ENCODE peak calls at places on chromosomes 11 and 22, in ten cellular contexts. One of them, this sample, is unnamed.

GRCh38 chr11:77407613-77408012 is 66.3 kb downstream of the PAK1 start:
- DNase-seq in spleen: no peak
- DNase-seq in right atrium auricular region: no peak
- DNase-seq in prostate gland: peak; percentile 80
- DNase-seq in small intestine: peak; percentile 97
- DNase-seq in endodermal cell: no peak
- DNase-seq in cardiac muscle cell: peak; percentile 11
- DNase-seq in GM12878: no peak
- DNase-seq in PC-9: peak; percentile 86
- DNase-seq in Karpas-422: no peak
- DNase-seq in this sample: no peak

GRCh38 chr11:111733655-111734088 is 32.5 kb downstream of the PPP2R1B start:
- DNase-seq in spleen: peak; percentile 64
- DNase-seq in right atrium auricular region: no peak
- DNase-seq in prostate gland: no peak
- DNase-seq in small intestine: no peak
- DNase-seq in endodermal cell: peak; percentile 53
- DNase-seq in cardiac muscle cell: no peak
- DNase-seq in GM12878: no peak
- DNase-seq in PC-9: no peak
- DNase-seq in Karpas-422: peak; percentile 74
- DNase-seq in this sample: no peak

GRCh38 chr22:36198936-36199616 is 2.5 kb downstream of the APOL4 start:
- DNase-seq in spleen: no peak
- DNase-seq in right atrium auricular region: no peak
- DNase-seq in prostate gland: no peak
- DNase-seq in small intestine: no peak
- DNase-seq in endodermal cell: peak; percentile 39
- DNase-seq in cardiac muscle cell: peak; percentile 30
- DNase-seq in GM12878: no peak
- DNase-seq in PC-9: peak; percentile 41
- DNase-seq in Karpas-422: no peak
- DNase-seq in this sample: no peak

GRCh38 chr22:47194476-47195155 is 432.2 kb downstream of the TBC1D22A start:
- DNase-seq in spleen: peak; percentile 52
- DNase-seq in right atrium auricular region: peak; percentile 44
- DNase-seq in prostate gland: no peak
- DNase-seq in small intestine: no peak
- DNase-seq in endodermal cell: peak; percentile 19
- DNase-seq in cardiac muscle cell: no peak
- DNase-seq in GM12878: no peak
- DNase-seq in PC-9: no peak
- DNase-seq in Karpas-422: no peak
- DNase-seq in this sample: peak; percentile 10

GRCh38 chr11:30635401-30635989 is 49.3 kb upstream of the MPPED2 start:
- DNase-seq in spleen: no peak
- DNase-seq in right atrium auricular region: no peak
- DNase-seq in prostate gland: no peak
- DNase-seq in small intestine: no peak
- DNase-seq in endodermal cell: peak; percentile 88
- DNase-seq in cardiac muscle cell: peak; percentile 88
- DNase-seq in GM12878: no peak
- DNase-seq in PC-9: no peak
- DNase-seq in Karpas-422: no peak
- DNase-seq in this sample: no peak

GRCh38 chr11:76615950-76616349 is 54.6 kb downstream of the LRRC32 start:
- DNase-seq in spleen: peak; percentile 58
- DNase-seq in right atrium auricular region: peak; percentile 89
- DNase-seq in prostate gland: peak; percentile 43
- DNase-seq in small intestine: no peak
- DNase-seq in endodermal cell: peak; percentile 33
- DNase-seq in cardiac muscle cell: no peak
- DNase-seq in GM12878: no peak
- DNase-seq in PC-9: no peak
- DNase-seq in Karpas-422: no peak
- DNase-seq in this sample: no peak

GRCh38 chr11:119845305-119845704 is 116.3 kb upstream of the NECTIN1 start:
- DNase-seq in spleen: no peak
- DNase-seq in right atrium auricular region: no peak
- DNase-seq in prostate gland: no peak
- DNase-seq in small intestine: no peak
- DNase-seq in endodermal cell: no peak
- DNase-seq in cardiac muscle cell: no peak
- DNase-seq in GM12878: no peak
- DNase-seq in PC-9: no peak
- DNase-seq in Karpas-422: no peak
- DNase-seq in this sample: no peak

GRCh38 chr11:73394416-73395296 is 18.5 kb downstream of the RELT start:
- DNase-seq in spleen: peak; percentile 73
- DNase-seq in right atrium auricular region: no peak
- DNase-seq in prostate gland: no peak
- DNase-seq in small intestine: no peak
- DNase-seq in endodermal cell: peak; percentile 39
- DNase-seq in cardiac muscle cell: no peak
- DNase-seq in GM12878: no peak
- DNase-seq in PC-9: no peak
- DNase-seq in Karpas-422: no peak
- DNase-seq in this sample: no peak

GRCh38 chr11:110251837-110252236 is 44.6 kb downstream of the RDX start:
- DNase-seq in spleen: no peak
- DNase-seq in right atrium auricular region: no peak
- DNase-seq in prostate gland: no peak
- DNase-seq in small intestine: peak; percentile 1
- DNase-seq in endodermal cell: no peak
- DNase-seq in cardiac muscle cell: no peak
- DNase-seq in GM12878: no peak
- DNase-seq in PC-9: peak; percentile 95
- DNase-seq in Karpas-422: no peak
- DNase-seq in this sample: no peak

GRCh38 chr22:31861226-31861840 is 83.0 kb upstream of the YWHAH start:
- DNase-seq in spleen: no peak
- DNase-seq in right atrium auricular region: no peak
- DNase-seq in prostate gland: no peak
- DNase-seq in small intestine: no peak
- DNase-seq in endodermal cell: no peak
- DNase-seq in cardiac muscle cell: no peak
- DNase-seq in GM12878: no peak
- DNase-seq in PC-9: no peak
- DNase-seq in Karpas-422: no peak
- DNase-seq in this sample: no peak

GRCh38 chr11:31958086-31958735 is 132.7 kb upstream of the RCN1 start:
- DNase-seq in spleen: peak; percentile 80
- DNase-seq in right atrium auricular region: peak; percentile 66
- DNase-seq in prostate gland: no peak
- DNase-seq in small intestine: peak; percentile 30
- DNase-seq in endodermal cell: peak; percentile 96
- DNase-seq in cardiac muscle cell: peak; percentile 75
- DNase-seq in GM12878: peak; percentile 9
- DNase-seq in PC-9: peak; percentile 70
- DNase-seq in Karpas-422: peak; percentile 86
- DNase-seq in this sample: peak; percentile 65

GRCh38 chr11:115321602-115322289 is 182.5 kb downstream of the CADM1 start:
- DNase-seq in spleen: no peak
- DNase-seq in right atrium auricular region: no peak
- DNase-seq in prostate gland: no peak
- DNase-seq in small intestine: no peak
- DNase-seq in endodermal cell: no peak
- DNase-seq in cardiac muscle cell: no peak
- DNase-seq in GM12878: no peak
- DNase-seq in PC-9: no peak
- DNase-seq in Karpas-422: no peak
- DNase-seq in this sample: no peak

DNA sequence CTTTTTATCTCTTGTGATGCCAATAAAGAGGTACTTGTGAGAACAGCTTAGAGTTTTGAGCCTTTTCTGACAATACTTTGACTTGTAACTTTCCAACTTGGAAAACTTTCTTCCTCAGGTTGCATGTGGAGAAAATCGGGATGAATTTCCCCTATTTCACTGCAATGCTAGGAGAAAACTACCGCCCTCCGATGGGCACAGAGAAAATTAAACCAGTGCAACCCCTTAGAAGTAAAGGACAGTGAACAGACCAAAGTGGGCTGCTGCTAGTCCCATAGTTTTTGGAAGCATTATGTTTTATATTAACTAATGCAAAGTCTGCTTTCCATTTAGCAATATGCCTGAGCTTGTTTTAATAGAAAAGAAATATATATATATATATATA is 195.5 kb upstream of the RAG2 start:
- DNase-seq in spleen: no peak
- DNase-seq in right atrium auricular region: no peak
- DNase-seq in prostate gland: no peak
- DNase-seq in small intestine: no peak
- DNase-seq in endodermal cell: peak; percentile 68
- DNase-seq in cardiac muscle cell: peak; percentile 21
- DNase-seq in GM12878: no peak
- DNase-seq in PC-9: no peak
- DNase-seq in Karpas-422: no peak
- DNase-seq in this sample: no peak
- H3K4me3 ChIP-seq in spleen: no peak overlapping the region
- H3K4me3 ChIP-seq in right atrium auricular region: no peak overlapping the region
- H3K4me3 ChIP-seq in prostate gland: no peak overlapping the region
- H3K4me3 ChIP-seq in small intestine: no peak overlapping the region
- H3K4me3 ChIP-seq in endodermal cell: no peak overlapping the region
- H3K4me3 ChIP-seq in cardiac muscle cell: no peak overlapping the region
- H3K4me3 ChIP-seq in GM12878: no peak overlapping the region
- H3K4me3 ChIP-seq in PC-9: no peak overlapping the region
- H3K4me3 ChIP-seq in Karpas-422: no peak overlapping the region
- H3K4me3 ChIP-seq in this sample: no peak overlapping the region

GRCh38 chr11:34907934-34908593 is 8.1 kb downstream of the APIP start:
- DNase-seq in spleen: no peak
- DNase-seq in right atrium auricular region: no peak
- DNase-seq in prostate gland: no peak
- DNase-seq in small intestine: no peak
- DNase-seq in endodermal cell: no peak
- DNase-seq in cardiac muscle cell: no peak
- DNase-seq in GM12878: no peak
- DNase-seq in PC-9: no peak
- DNase-seq in Karpas-422: no peak
- DNase-seq in this sample: no peak

GRCh38 chr11:34909435-34909834 is 6.7 kb downstream of the APIP start:
- DNase-seq in spleen: no peak
- DNase-seq in right atrium auricular region: no peak
- DNase-seq in prostate gland: no peak
- DNase-seq in small intestine: no peak
- DNase-seq in endodermal cell: no peak
- DNase-seq in cardiac muscle cell: no peak
- DNase-seq in GM12878: no peak
- DNase-seq in PC-9: no peak
- DNase-seq in Karpas-422: no peak
- DNase-seq in this sample: no peak

GRCh38 chr11:34909955-34910354 is 6.2 kb downstream of the APIP start:
- DNase-seq in spleen: no peak
- DNase-seq in right atrium auricular region: no peak
- DNase-seq in prostate gland: no peak
- DNase-seq in small intestine: peak; percentile 37
- DNase-seq in endodermal cell: no peak
- DNase-seq in cardiac muscle cell: no peak
- DNase-seq in GM12878: no peak
- DNase-seq in PC-9: peak; percentile 63
- DNase-seq in Karpas-422: no peak
- DNase-seq in this sample: peak; percentile 60

GRCh38 chr11:34915136-34916013 is 804 bp downstream of the APIP start:
- DNase-seq in spleen: no peak
- DNase-seq in right atrium auricular region: no peak
- DNase-seq in prostate gland: peak; percentile 38
- DNase-seq in small intestine: peak; percentile 44
- DNase-seq in endodermal cell: no peak
- DNase-seq in cardiac muscle cell: no peak
- DNase-seq in GM12878: no peak
- DNase-seq in PC-9: no peak
- DNase-seq in Karpas-422: peak; percentile 82
- DNase-seq in this sample: no peak

GRCh38 chr11:34910817-34911216 is 5.4 kb downstream of the APIP start:
- DNase-seq in spleen: no peak
- DNase-seq in right atrium auricular region: no peak
- DNase-seq in prostate gland: no peak
- DNase-seq in small intestine: no peak
- DNase-seq in endodermal cell: no peak
- DNase-seq in cardiac muscle cell: no peak
- DNase-seq in GM12878: no peak
- DNase-seq in PC-9: no peak
- DNase-seq in Karpas-422: peak; percentile 44
- DNase-seq in this sample: no peak
- H3K4me1 ChIP-seq in spleen: peaks cover 32% of the 10 kb centered on the region
- H3K4me1 ChIP-seq in right atrium auricular region: no peaks in the 10 kb centered on the region
- H3K4me1 ChIP-seq in prostate gland: no peaks in the 10 kb centered on the region
- H3K4me1 ChIP-seq in small intestine: peaks cover 5% of the 10 kb centered on the region
- H3K4me1 ChIP-seq in endodermal cell: no peaks in the 10 kb centered on the region
- H3K4me1 ChIP-seq in cardiac muscle cell: peaks cover 4% of the 10 kb centered on the region
- H3K4me1 ChIP-seq in GM12878: peaks cover 4% of the 10 kb centered on the region
- H3K4me1 ChIP-seq in PC-9: peaks cover 30% of the 10 kb centered on the region
- H3K4me1 ChIP-seq in Karpas-422: peaks cover 34% of the 10 kb centered on the region
- H3K4me1 ChIP-seq in this sample: peaks cover 18% of the 10 kb centered on the region

GRCh38 chr11:69819541-69820070 is 390 bp upstream of the FGF3 start:
- DNase-seq in spleen: no peak
- DNase-seq in right atrium auricular region: no peak
- DNase-seq in prostate gland: no peak
- DNase-seq in small intestine: no peak
- DNase-seq in endodermal cell: peak; percentile 73
- DNase-seq in cardiac muscle cell: no peak
- DNase-seq in GM12878: no peak
- DNase-seq in PC-9: no peak
- DNase-seq in Karpas-422: no peak
- DNase-seq in this sample: no peak
- H3K4me3 ChIP-seq in spleen: no peak overlapping the region
- H3K4me3 ChIP-seq in right atrium auricular region: no peak overlapping the region
- H3K4me3 ChIP-seq in prostate gland: no peak overlapping the region
- H3K4me3 ChIP-seq in small intestine: no peak overlapping the region
- H3K4me3 ChIP-seq in endodermal cell: no peak overlapping the region
- H3K4me3 ChIP-seq in cardiac muscle cell: no peak overlapping the region
- H3K4me3 ChIP-seq in GM12878: no peak overlapping the region
- H3K4me3 ChIP-seq in PC-9: no peak overlapping the region
- H3K4me3 ChIP-seq in Karpas-422: no peak overlapping the region
- H3K4me3 ChIP-seq in this sample: no peak overlapping the region

DNA sequence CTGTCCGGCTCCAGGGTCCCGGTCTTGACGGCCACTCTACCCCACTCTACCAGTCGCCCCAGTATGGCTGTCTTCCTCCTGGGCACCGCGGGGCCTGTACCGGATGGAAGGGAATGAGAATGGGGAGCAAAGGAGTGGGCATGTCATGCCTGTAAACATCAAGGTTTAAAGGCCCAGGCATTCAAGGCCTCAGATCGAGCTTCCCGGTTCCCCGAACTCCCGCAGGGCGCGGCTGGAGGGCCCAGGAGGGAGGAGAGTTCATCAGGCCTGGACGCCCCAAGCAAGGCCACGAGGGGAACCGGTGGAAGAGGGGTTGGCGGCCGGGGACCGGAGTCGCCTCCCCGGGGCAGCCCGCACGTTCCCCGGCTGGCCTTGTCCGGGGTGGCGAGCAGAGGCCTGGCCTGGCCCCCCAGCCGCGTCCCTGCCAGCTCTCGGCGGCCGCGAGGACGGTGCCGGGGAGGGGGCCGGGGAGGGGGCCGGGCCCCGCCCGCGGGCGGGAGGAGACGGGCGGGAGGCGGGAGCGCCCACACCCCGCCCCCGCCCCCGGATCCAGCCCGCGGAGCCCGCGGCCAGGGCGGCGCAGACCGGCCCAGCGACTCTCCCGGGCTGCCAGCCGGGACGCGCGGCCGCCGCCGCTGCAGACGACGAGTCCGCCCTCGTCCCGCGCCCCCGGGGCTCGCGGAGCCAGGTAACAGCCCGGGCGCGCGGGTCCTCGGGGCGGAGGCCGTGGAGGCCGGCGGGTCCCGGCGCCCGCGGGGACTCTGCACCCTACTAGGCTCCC is at the start of gene CDC42EP1:
- DNase-seq in spleen: no peak
- DNase-seq in right atrium auricular region: no peak
- DNase-seq in prostate gland: peak; percentile 52
- DNase-seq in small intestine: peak; percentile 79
- DNase-seq in endodermal cell: peak; percentile 85
- DNase-seq in cardiac muscle cell: peak; percentile 59
- DNase-seq in GM12878: no peak
- DNase-seq in PC-9: peak; percentile 70
- DNase-seq in Karpas-422: no peak
- DNase-seq in this sample: peak; percentile 73
- H3K4me1 ChIP-seq in spleen: peaks cover 60% of the 10 kb centered on the region
- H3K4me1 ChIP-seq in right atrium auricular region: no peaks in the 10 kb centered on the region
- H3K4me1 ChIP-seq in prostate gland: peaks cover 14% of the 10 kb centered on the region
- H3K4me1 ChIP-seq in small intestine: peaks cover 10% of the 10 kb centered on the region
- H3K4me1 ChIP-seq in endodermal cell: peaks cover 31% of the 10 kb centered on the region
- H3K4me1 ChIP-seq in cardiac muscle cell: peaks cover 6% of the 10 kb centered on the region
- H3K4me1 ChIP-seq in GM12878: no peaks in the 10 kb centered on the region
- H3K4me1 ChIP-seq in PC-9: peaks cover 44% of the 10 kb centered on the region
- H3K4me1 ChIP-seq in Karpas-422: peaks cover 10% of the 10 kb centered on the region
- H3K4me1 ChIP-seq in this sample: peaks cover 71% of the 10 kb centered on the region

This sample was measured in lower lobe of right lung.